ENCODE peak calls at places on chromosomes 6 and 20, in ten cellular contexts. E is body of pancreas, H is IMR-90, D is stomach, B is uterus, N is endothelial cell of umbilical vein, U is H54, K is ovary, F is lower leg skin, W is breast epithelium. X is an unnamed sample.

GRCh38 chr6:129748901-129749748 is 39.1 kb upstream of the ARHGAP18 start:
- DNase-seq in H (peak), N (peak), F (no peak), K (no peak), E (no peak), W (no peak), D (no peak), B (no peak), U (no peak), X (peak)

GRCh38 chr6:137361701-137362100 is 132.5 kb downstream of the OLIG3 start:
- DNase-seq in N (no peak), D (no peak), B (no peak), H (no peak), K (no peak), F (no peak), E (no peak), U (no peak), W (no peak), X (no peak)

GRCh38 chr20:5845686-5846651 is 95.8 kb downstream of the SHLD1 start:
- DNase-seq in N (no peak), F (no peak), U (no peak), W (no peak), B (no peak), D (no peak), K (no peak), E (no peak), H (peak), X (no peak)

GRCh38 chr20:33433465-33433864 is 10.1 kb downstream of the SNTA1 start:
- DNase-seq in D (peak), E (peak), H (no peak), N (no peak), B (no peak), K (no peak), F (no peak), W (no peak), U (no peak), X (no peak)

GRCh38 chr20:51128198-51128597 is 105.3 kb upstream of the KCNG1 start:
- DNase-seq in E (no peak), F (no peak), D (no peak), H (peak), W (no peak), N (no peak), U (peak), B (no peak), K (no peak), X (no peak)

GRCh38 chr6:156589281-156589680 is 187.9 kb upstream of the ARID1B start:
- DNase-seq in K (no peak), W (no peak), F (no peak), B (no peak), E (no peak), H (peak), D (no peak), N (no peak), U (no peak), X (no peak)

GRCh38 chr6:30914854-30915590 is 984 bp downstream of the VARS2 start:
- DNase-seq in H (no peak), U (no peak), W (no peak), B (no peak), K (peak), F (no peak), E (no peak), N (peak), D (no peak), X (peak)

GRCh38 chr20:1494436-1494835 is 3.2 kb upstream of the SIRPB2 start:
- DNase-seq in B (no peak), K (no peak), U (no peak), H (no peak), E (no peak), W (no peak), F (no peak), D (no peak), N (no peak), X (no peak)

GRCh38 chr20:62359491-62360121 is 7.5 kb downstream of the LAMA5 start:
- DNase-seq in W (no peak), D (no peak), U (peak), K (peak), F (peak), N (peak), E (peak), B (no peak), H (no peak), X (no peak)

GRCh38 chr6:145929037-145929633 is 35.0 kb downstream of the SHPRH start:
- DNase-seq in F (no peak), D (no peak), W (no peak), K (no peak), E (no peak), H (peak), U (no peak), N (peak), B (no peak), X (peak)

GRCh38 chr6:62707914-62708313 is 421.9 kb upstream of the KHDRBS2 start:
- DNase-seq in N (no peak), W (no peak), K (no peak), D (no peak), E (no peak), H (no peak), U (no peak), F (no peak), B (no peak), X (no peak)

GRCh38 chr6:64717281-64717680 is 989.7 kb downstream of the EYS start:
- DNase-seq in U (no peak), B (no peak), W (no peak), E (no peak), D (no peak), K (no peak), N (no peak), H (no peak), F (no peak), X (no peak)

GRCh38 chr20:57203986-57204385 is 62.5 kb downstream of the BMP7 start:
- DNase-seq in F (no peak), U (no peak), D (no peak), H (no peak), K (no peak), W (no peak), B (no peak), E (no peak), N (no peak), X (no peak)

GRCh38 chr6:16658661-16659060 is 102.6 kb downstream of the ATXN1 start:
- DNase-seq in N (no peak), D (no peak), E (no peak), B (no peak), K (no peak), U (no peak), H (no peak), F (no peak), W (no peak), X (no peak)

GRCh38 chr20:40016359-40016758 is 672.7 kb downstream of the MAFB start:
- DNase-seq in N (no peak), K (no peak), W (no peak), H (no peak), F (no peak), B (no peak), E (no peak), D (no peak), U (no peak), X (no peak)

GRCh38 chr6:167588920-167589614 is 237.6 kb upstream of the AFDN start:
- DNase-seq in N (no peak), E (no peak), U (no peak), D (no peak), W (peak), B (no peak), F (peak), K (no peak), H (no peak), X (no peak)

GRCh38 chr6:99333068-99333467 is 16.4 kb downstream of the FAXC start:
- DNase-seq in W (no peak), K (no peak), D (no peak), E (no peak), U (no peak), N (no peak), F (no peak), B (no peak), H (no peak), X (no peak)

GRCh38 chr20:62462976-62463592 is 12.7 kb downstream of the GATA5 start:
- DNase-seq in U (no peak), E (no peak), W (no peak), K (no peak), H (no peak), N (no peak), F (no peak), D (no peak), B (no peak), X (no peak)

GRCh38 chr20:50015993-50016770 is 33.4 kb downstream of the SNAI1 start:
- DNase-seq in B (no peak), W (no peak), U (no peak), D (no peak), N (no peak), F (no peak), H (no peak), K (no peak), E (no peak), X (no peak)

GRCh38 chr20:49843770-49844169 is 31.1 kb downstream of the SLC9A8 start:
- DNase-seq in E (no peak), W (no peak), H (no peak), B (no peak), N (no peak), F (no peak), K (no peak), U (no peak), D (no peak), X (no peak)

GRCh38 chr6:50381106-50381415 is 331.3 kb upstream of the DEFB112 start:
- DNase-seq in N (no peak), W (no peak), F (no peak), U (no peak), D (no peak), B (no peak), E (no peak), H (no peak), K (no peak), X (peak)

GRCh38 chr6:166166314-166167257 is 1.1 kb downstream of the TBXT start:
- DNase-seq in U (no peak), W (no peak), F (no peak), K (no peak), N (no peak), E (no peak), B (no peak), D (no peak), H (no peak), X (no peak)

GRCh38 chr6:100001915-100002388 is 7.9 kb upstream of the MCHR2 start:
- DNase-seq in N (peak), B (peak), D (peak), E (peak), F (no peak), K (peak), W (no peak), H (peak), U (no peak), X (peak)

GRCh38 chr6:55276745-55277627 is 50.3 kb upstream of the GFRAL start:
- DNase-seq in K (peak), D (no peak), N (peak), U (peak), H (peak), W (no peak), B (peak), F (no peak), E (peak), X (peak)

GRCh38 chr6:99712560-99712959 is 105.9 kb downstream of the PRDM13 start:
- DNase-seq in K (no peak), D (no peak), W (no peak), U (no peak), H (no peak), E (no peak), F (no peak), N (no peak), B (no peak), X (no peak)

GRCh38 chr6:167497387-167498056 is 172.6 kb downstream of the TTLL2 start:
- DNase-seq in U (no peak), F (no peak), H (no peak), D (no peak), W (no peak), B (no peak), E (no peak), N (no peak), K (no peak), X (no peak)

GRCh38 chr6:124901105-124901504 is 61.1 kb upstream of the RNF217 start:
- DNase-seq in F (no peak), E (no peak), N (no peak), K (no peak), W (no peak), H (peak), U (no peak), B (no peak), D (no peak), X (no peak)

GRCh38 chr6:124907596-124907995 is 54.6 kb upstream of the RNF217 start:
- DNase-seq in W (no peak), U (no peak), F (no peak), B (no peak), H (no peak), E (no peak), D (no peak), N (no peak), K (no peak), X (no peak)

DNA sequence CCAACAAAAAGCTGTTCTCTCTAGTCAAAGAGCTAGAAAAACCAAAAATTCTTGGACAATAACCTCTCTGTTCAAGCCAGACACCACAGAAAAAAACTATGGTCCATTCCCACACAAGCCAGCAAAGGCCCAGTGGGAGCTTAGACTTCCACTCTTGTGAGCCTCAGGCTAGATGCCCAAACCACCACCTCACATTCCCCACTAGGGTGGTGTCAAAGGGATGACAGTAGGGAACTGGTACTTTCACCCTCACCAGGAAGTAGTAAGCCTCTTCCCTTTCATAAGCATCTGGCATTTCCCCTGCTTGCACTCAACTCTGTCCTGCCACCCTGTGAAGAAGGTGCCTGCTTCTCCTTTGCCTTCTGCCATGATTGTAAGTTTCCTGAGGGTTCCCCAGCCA is 58.4 kb upstream of the RNF217 start:
- DNase-seq in H (no peak), W (no peak), B (no peak), U (no peak), D (no peak), N (no peak), K (no peak), E (no peak), F (no peak), X (no peak)
- TF ChIP-seq POLR2A in H (no peak), W (no peak), B (no peak), U (no peak), D (no peak), N (no peak), K (no peak), E (no peak), F (no peak), X (no peak)

GRCh38 chr6:108665495-108666196 is 104.9 kb downstream of the FOXO3 start:
- DNase-seq in E (no peak), H (no peak), W (no peak), U (no peak), K (no peak), D (no peak), N (no peak), F (no peak), B (no peak), X (no peak)

GRCh38 chr6:108666656-108667260 is 106.0 kb downstream of the FOXO3 start:
- DNase-seq in U (no peak), B (no peak), W (no peak), N (no peak), E (no peak), H (no peak), D (no peak), F (no peak), K (no peak), X (no peak)

GRCh38 chr6:108669673-108670072 is 109.0 kb downstream of the FOXO3 start:
- DNase-seq in N (no peak), W (no peak), U (no peak), E (no peak), H (no peak), K (no peak), D (no peak), B (no peak), F (no peak), X (no peak)

GRCh38 chr6:108671175-108671574 is 110.5 kb downstream of the FOXO3 start:
- DNase-seq in W (no peak), N (no peak), F (no peak), U (no peak), D (no peak), B (no peak), K (no peak), E (no peak), H (no peak), X (no peak)

GRCh38 chr6:108667984-108668383 is 107.3 kb downstream of the FOXO3 start:
- DNase-seq in E (no peak), U (no peak), D (no peak), K (no peak), H (peak), N (no peak), W (no peak), F (no peak), B (no peak), X (no peak)
- TF ChIP-seq POLR2A in E (no peak), U (no peak), D (no peak), K (no peak), H (no peak), N (no peak), W (no peak), F (no peak), B (no peak), X (no peak)

GRCh38 chr6:11869656-11870340 is 91.2 kb upstream of the ADTRP start:
- DNase-seq in E (peak), D (peak), W (no peak), B (no peak), U (no peak), N (peak), F (no peak), H (peak), K (peak), X (no peak)

GRCh38 chr6:11865926-11866325 is 87.3 kb upstream of the ADTRP start:
- DNase-seq in W (no peak), E (no peak), K (no peak), F (no peak), B (no peak), U (peak), H (peak), D (no peak), N (no peak), X (no peak)

DNA sequence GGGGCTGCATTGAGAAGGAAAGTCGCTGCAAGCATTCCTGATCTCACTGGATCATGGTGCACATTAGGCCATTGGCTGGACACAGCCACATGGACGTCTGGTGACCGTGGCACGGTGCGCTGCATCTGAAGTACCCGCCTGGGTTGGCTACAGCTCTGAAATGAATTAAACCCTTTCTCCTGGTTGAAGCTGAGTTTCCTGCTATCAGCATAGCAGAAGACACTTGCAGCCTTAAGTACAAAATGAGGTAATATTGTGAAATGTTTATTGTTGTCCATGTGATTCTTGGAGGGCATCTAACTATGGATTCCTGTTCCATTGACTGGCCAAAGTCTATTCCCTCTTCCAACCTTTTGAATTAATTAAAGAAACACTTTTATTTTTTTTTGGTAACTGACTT is 89.8 kb upstream of the ADTRP start:
- DNase-seq in K (no peak), W (no peak), U (no peak), H (no peak), B (no peak), F (no peak), E (no peak), N (no peak), D (no peak), X (no peak)
- TF ChIP-seq POLR2A in K (no peak), W (no peak), U (no peak), H (no peak), B (no peak), F (no peak), E (no peak), N (no peak), D (no peak), X (no peak)

GRCh38 chr6:227074-227782 is 65.1 kb upstream of the DUSP22 start:
- DNase-seq in E (no peak), H (no peak), K (no peak), B (no peak), N (no peak), D (no peak), F (no peak), W (no peak), U (no peak), X (no peak)
- TF ChIP-seq POLR2A in E (no peak), H (no peak), K (no peak), B (no peak), N (no peak), D (no peak), F (no peak), W (no peak), U (no peak), X (no peak)

X was measured in erythroblast.